ENCODE peak calls at places on chromosome 6, in nine cellular contexts. V is RWPE1, G is upper lobe of right lung, N is fibroblast of pulmonary artery, W is body of pancreas, J is glutamatergic neuron, U is epithelial cell of esophagus, B is cardiac fibroblast, A is hepatocyte. X is an unnamed sample.

GRCh38 chr6:100464910-100465700 is at the start of gene SIM1:
- DNase-seq in A (peak), J (peak), N (peak), V (peak), B (peak), U (peak), G (no peak), W (peak), X (peak)

GRCh38 chr6:107185570-107185969 is 70.3 kb upstream of the BEND3 start:
- DNase-seq in V (no peak), B (peak), U (peak), G (no peak), W (no peak), N (peak), A (peak), J (peak), X (no peak)

GRCh38 chr6:165676435-165677068 is 13.5 kb upstream of the PDE10A start:
- DNase-seq in J (no peak), G (no peak), B (peak), N (peak), U (no peak), V (no peak), W (no peak), A (no peak), X (no peak)

GRCh38 chr6:4610256-4610655 is 165.9 kb upstream of the CDYL start:
- DNase-seq in B (peak), V (no peak), W (no peak), J (no peak), U (no peak), A (no peak), N (peak), G (no peak), X (no peak)

GRCh38 chr6:100491947-100492670 is 27.4 kb upstream of the SIM1 start:
- DNase-seq in U (no peak), V (no peak), J (no peak), W (no peak), G (no peak), B (no peak), N (no peak), A (no peak), X (no peak)

GRCh38 chr6:111871725-111872520 is 1.3 kb downstream of the FYN start:
- DNase-seq in N (peak), W (no peak), G (no peak), B (peak), A (peak), U (peak), V (no peak), J (peak), X (no peak)

GRCh38 chr6:34602318-34603111 is 46.4 kb upstream of the SPDEF start:
- DNase-seq in N (no peak), J (no peak), G (no peak), V (peak), B (peak), U (peak), W (peak), A (peak), X (no peak)

GRCh38 chr6:36128073-36128472 is 2.2 kb upstream of the MAPK13 start:
- DNase-seq in W (no peak), G (no peak), A (no peak), V (no peak), B (no peak), U (no peak), J (no peak), N (no peak), X (no peak)

GRCh38 chr6:122746708-122747107 is 32.8 kb upstream of the FABP7 start:
- DNase-seq in V (no peak), A (no peak), W (no peak), N (no peak), G (peak), J (no peak), B (no peak), U (no peak), X (no peak)

GRCh38 chr6:137811121-137811911 is 55.7 kb upstream of the TNFAIP3 start:
- DNase-seq in A (peak), B (peak), J (no peak), G (peak), V (peak), N (peak), W (peak), U (peak), X (peak)

GRCh38 chr6:86148586-86148985 is 505.9 kb upstream of the SYNCRIP start:
- DNase-seq in B (no peak), G (no peak), V (no peak), W (peak), A (no peak), U (no peak), N (no peak), J (no peak), X (no peak)

GRCh38 chr6:154998855-154999254 is 3.7 kb downstream of the TIAM2 start:
- DNase-seq in V (no peak), W (no peak), N (no peak), J (no peak), A (no peak), G (no peak), U (no peak), B (no peak), X (no peak)

GRCh38 chr6:14272111-14273085 is 154.8 kb downstream of the CD83 start:
- DNase-seq in B (peak), N (peak), V (no peak), W (no peak), G (no peak), J (no peak), A (no peak), U (peak), X (no peak)

GRCh38 chr6:12150812-12151432 is 138.8 kb downstream of the HIVEP1 start:
- DNase-seq in W (no peak), G (peak), V (peak), B (peak), U (peak), A (peak), N (no peak), J (peak), X (no peak)

GRCh38 chr6:44367686-44368085 is 19.8 kb upstream of the CDC5L start:
- DNase-seq in V (no peak), N (peak), G (no peak), A (no peak), W (no peak), U (peak), J (no peak), B (peak), X (no peak)

GRCh38 chr6:40417031-40417430 is 170.1 kb downstream of the LRFN2 start:
- DNase-seq in A (no peak), U (no peak), B (no peak), G (no peak), V (no peak), N (no peak), W (no peak), J (no peak), X (no peak)

GRCh38 chr6:4936681-4937041 is 67.2 kb downstream of the RPP40 start:
- DNase-seq in J (no peak), A (peak), B (peak), W (no peak), N (peak), G (no peak), U (peak), V (peak), X (peak)

GRCh38 chr6:166444446-166444845 is 61.7 kb upstream of the MPC1 start:
- DNase-seq in U (no peak), A (no peak), V (no peak), J (no peak), B (no peak), G (no peak), W (no peak), N (no peak), X (no peak)

GRCh38 chr6:139531148-139531547 is 156.7 kb upstream of the CITED2 start:
- DNase-seq in W (peak), U (peak), A (no peak), G (no peak), N (no peak), J (no peak), B (no peak), V (no peak), X (no peak)

GRCh38 chr6:121848523-121849255 is 413.2 kb downstream of the GJA1 start:
- DNase-seq in G (no peak), J (no peak), U (no peak), W (no peak), B (peak), N (no peak), A (no peak), V (no peak), X (no peak)

GRCh38 chr6:142075516-142076101 is 57.1 kb upstream of the GJE1 start:
- DNase-seq in V (no peak), A (no peak), W (no peak), U (peak), J (no peak), G (no peak), N (no peak), B (no peak), X (no peak)

GRCh38 chr6:38973178-38974057 is 75.2 kb upstream of the GLP1R start:
- DNase-seq in J (no peak), W (peak), A (peak), U (peak), G (no peak), B (peak), N (peak), V (peak), X (peak)

GRCh38 chr6:106162926-106163325 is 76.8 kb downstream of the PRDM1 start:
- DNase-seq in U (no peak), B (peak), A (no peak), G (no peak), W (no peak), J (no peak), N (no peak), V (no peak), X (no peak)

GRCh38 chr6:148868314-148868713 is 121.5 kb downstream of the UST start:
- DNase-seq in U (peak), B (peak), N (peak), V (peak), G (no peak), J (no peak), A (no peak), W (no peak), X (no peak)

GRCh38 chr6:93721386-93722048 is 302.2 kb upstream of the EPHA7 start:
- DNase-seq in B (peak), G (no peak), J (peak), V (no peak), U (peak), A (peak), W (no peak), N (peak), X (no peak)

GRCh38 chr6:6277418-6277817 is 43.0 kb downstream of the F13A1 start:
- DNase-seq in A (no peak), W (no peak), N (peak), G (no peak), U (peak), V (peak), J (no peak), B (peak), X (no peak)

GRCh38 chr6:130933712-130934200 is 106.5 kb downstream of the SMLR1 start:
- DNase-seq in N (peak), U (peak), V (no peak), B (peak), W (no peak), G (no peak), A (peak), J (no peak), X (no peak)

GRCh38 chr6:130935978-130936377 is 108.8 kb downstream of the SMLR1 start:
- DNase-seq in V (no peak), W (no peak), N (no peak), J (no peak), U (no peak), B (no peak), G (no peak), A (no peak), X (no peak)

GRCh38 chr6:130937942-130938604 is 110.9 kb downstream of the SMLR1 start:
- DNase-seq in B (peak), U (no peak), V (peak), N (peak), G (no peak), A (no peak), W (no peak), J (no peak), X (no peak)

GRCh38 chr6:130934848-130935585 is 107.8 kb downstream of the SMLR1 start:
- DNase-seq in N (peak), W (no peak), A (no peak), J (no peak), G (no peak), U (no peak), V (no peak), B (peak), X (no peak)

DNA sequence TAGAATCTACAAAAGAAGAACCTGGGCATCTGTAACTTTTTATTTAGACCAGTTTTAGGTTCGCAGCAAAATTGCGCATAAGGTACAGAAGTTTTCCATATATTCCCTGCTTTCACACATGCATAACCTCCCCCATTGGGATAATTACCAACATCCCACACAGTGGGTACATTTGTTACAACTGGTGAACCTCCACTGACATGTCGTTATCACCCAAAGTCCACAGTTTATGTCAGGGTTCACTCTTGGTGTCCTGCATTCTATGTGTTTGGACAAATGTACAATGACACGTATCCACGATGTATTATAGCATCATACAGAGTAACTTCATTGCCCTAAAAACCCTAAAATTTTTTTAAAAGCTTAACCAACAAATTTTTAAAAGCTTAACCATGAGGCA is 109.7 kb downstream of the SMLR1 start:
- DNase-seq in U (no peak), N (no peak), B (no peak), G (no peak), W (no peak), V (no peak), A (no peak), J (no peak), X (no peak)
- TF ChIP-seq CTCF in U (no peak), N (no peak), B (no peak), G (no peak), W (no peak), V (no peak), A (no peak), J (no peak), X (no peak)

GRCh38 chr6:33426590-33427563 is 7.0 kb downstream of the SYNGAP1 start:
- DNase-seq in W (no peak), U (peak), A (no peak), J (no peak), G (no peak), B (peak), N (no peak), V (no peak), X (peak)
- TF ChIP-seq CTCF in W (no peak), U (no peak), A (no peak), J (no peak), G (no peak), B (no peak), N (no peak), V (no peak), X (no peak)

GRCh38 chr6:31805939-31806469 is 762 bp downstream of the LSM2 start:
- DNase-seq in V (no peak), W (no peak), G (no peak), B (no peak), N (no peak), J (no peak), A (no peak), U (peak), X (no peak)

GRCh38 chr6:31811645-31812044 is 3.4 kb downstream of the HSPA1L start:
- DNase-seq in G (no peak), W (no peak), J (no peak), V (no peak), B (no peak), A (no peak), N (no peak), U (no peak), X (no peak)

DNA sequence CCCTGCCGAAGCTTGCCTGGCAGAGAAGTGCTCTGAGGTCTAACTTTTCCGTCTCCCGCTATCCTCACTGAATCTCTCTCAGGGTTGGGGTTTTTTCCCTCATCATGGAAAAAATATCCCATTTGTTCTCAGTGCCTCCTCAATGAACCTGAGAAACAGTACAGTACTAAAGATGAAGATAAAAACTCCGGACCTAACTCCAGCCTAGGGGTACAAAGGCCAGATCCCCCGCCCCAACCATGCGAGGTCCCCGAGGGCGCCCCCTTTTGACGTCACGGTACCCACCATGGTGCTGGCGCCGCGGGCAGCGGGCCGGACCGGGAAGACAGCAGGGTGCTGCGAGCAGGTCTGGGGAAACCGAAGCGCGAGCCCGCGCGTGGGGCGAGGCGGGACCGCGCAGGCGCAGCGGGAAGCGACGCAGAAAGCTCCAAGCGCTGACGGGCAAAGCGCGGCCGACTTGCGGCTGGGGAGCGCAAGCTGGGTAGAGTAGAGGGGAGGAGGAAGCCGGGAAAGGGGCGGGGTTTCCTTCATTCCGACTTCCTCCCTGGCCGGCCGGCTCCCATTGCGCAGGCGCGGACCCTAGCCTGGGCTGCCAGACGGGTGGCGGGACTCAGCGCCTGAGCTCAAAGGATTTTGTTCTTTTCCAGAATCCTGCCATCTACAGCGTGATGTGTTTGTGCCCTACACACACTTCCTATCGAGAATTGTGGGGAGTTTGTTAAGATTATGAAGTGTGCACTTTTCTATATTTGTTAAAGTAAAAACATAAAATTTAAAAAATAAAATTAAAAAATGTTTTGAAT is at the start of gene LSM2:
- DNase-seq in A (peak), G (peak), U (peak), J (peak), N (peak), B (peak), V (peak), W (peak), X (peak)
- TF ChIP-seq CTCF in A (peak), G (peak), U (peak), J (peak), N (no peak), B (no peak), V (no peak), W (no peak), X (peak)

GRCh38 chr6:45574013-45574412 is 196.3 kb upstream of the SUPT3H start:
- DNase-seq in V (no peak), N (no peak), G (no peak), J (no peak), B (no peak), W (no peak), U (no peak), A (no peak), X (no peak)

GRCh38 chr6:45576648-45577624 is 199.2 kb upstream of the SUPT3H start:
- DNase-seq in B (no peak), V (no peak), G (peak), U (no peak), W (peak), J (no peak), N (no peak), A (no peak), X (no peak)

GRCh38 chr6:45572833-45573232 is 195.1 kb upstream of the SUPT3H start:
- DNase-seq in A (no peak), G (no peak), N (no peak), W (no peak), U (no peak), V (no peak), J (no peak), B (no peak), X (no peak)

GRCh38 chr6:45577836-45578504 is 200.2 kb upstream of the SUPT3H start:
- DNase-seq in V (no peak), A (no peak), J (no peak), U (no peak), N (peak), B (peak), W (no peak), G (no peak), X (no peak)

GRCh38 chr6:45574885-45575284 is 197.2 kb upstream of the SUPT3H start:
- DNase-seq in A (no peak), J (no peak), U (peak), B (peak), W (no peak), N (no peak), V (no peak), G (no peak), X (no peak)
- TF ChIP-seq CTCF in A (no peak), J (no peak), U (no peak), B (no peak), W (no peak), N (no peak), V (no peak), G (no peak), X (no peak)

GRCh38 chr6:143836150-143836549 is 7.0 kb upstream of the LTV1 start:
- DNase-seq in W (no peak), B (no peak), A (no peak), U (no peak), N (no peak), J (no peak), V (no peak), G (no peak), X (no peak)
- TF ChIP-seq CTCF in W (no peak), B (no peak), A (no peak), U (no peak), N (no peak), J (no peak), V (no peak), G (no peak), X (no peak)

GRCh38 chr6:33279971-33280511 is 3.1 kb downstream of the B3GALT4 start:
- DNase-seq in J (peak), W (no peak), G (no peak), B (peak), A (peak), U (peak), V (peak), N (peak), X (no peak)
- TF ChIP-seq CTCF in J (peak), W (no peak), G (peak), B (peak), A (peak), U (peak), V (peak), N (peak), X (peak)

DNA sequence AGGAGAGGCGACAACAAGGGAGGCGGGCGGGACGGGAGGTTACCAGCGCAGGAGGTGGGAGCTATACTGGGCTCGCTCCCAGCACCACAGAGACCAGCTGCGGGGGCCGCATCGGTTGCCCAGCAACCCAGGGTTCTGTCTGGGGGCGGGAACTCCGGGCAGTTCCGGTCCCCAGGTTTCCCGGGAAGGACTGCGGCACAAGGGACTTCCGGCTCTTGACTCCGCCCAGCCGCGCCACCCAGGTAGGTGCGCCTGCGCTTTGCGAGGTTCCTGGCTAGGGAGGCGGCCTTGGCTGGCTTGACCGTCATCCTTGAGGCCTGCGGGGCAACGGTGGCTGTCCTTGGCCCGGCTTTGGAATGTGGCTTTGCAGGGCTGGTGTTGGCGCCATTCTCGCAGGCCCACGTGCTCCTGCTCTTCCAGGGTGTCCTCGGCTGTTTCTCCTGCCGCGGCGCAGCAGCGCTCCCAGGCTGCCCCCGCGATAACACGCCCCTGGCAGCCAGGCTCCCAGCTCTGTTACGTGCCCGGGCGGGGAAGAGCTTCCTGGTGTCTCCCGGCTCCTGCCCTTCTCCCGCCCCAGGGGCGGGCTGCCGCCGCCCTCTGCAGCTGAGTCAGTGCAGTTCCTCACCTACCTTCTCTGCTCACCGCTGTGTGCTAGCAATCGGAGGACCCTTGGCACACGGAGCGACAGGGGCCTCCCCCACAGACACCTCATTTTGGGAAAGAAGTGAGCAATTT is at the start of gene RSPH3:
- DNase-seq in V (peak), B (peak), N (peak), U (peak), G (peak), A (peak), W (peak), J (peak), X (peak)
- TF ChIP-seq CTCF in V (peak), B (no peak), N (no peak), U (peak), G (peak), A (peak), W (no peak), J (no peak), X (peak)

GRCh38 chr6:31386099-31386498 is 17.3 kb upstream of the MICA start:
- DNase-seq in V (no peak), W (no peak), U (no peak), N (no peak), B (no peak), J (no peak), A (no peak), G (no peak), X (no peak)

GRCh38 chr6:31385041-31385440 is 18.4 kb upstream of the MICA start:
- DNase-seq in G (no peak), A (no peak), J (no peak), W (no peak), N (no peak), U (no peak), B (no peak), V (no peak), X (no peak)

GRCh38 chr6:31381666-31382065 is 21.7 kb upstream of the MICA start:
- DNase-seq in A (no peak), G (no peak), U (no peak), B (no peak), W (no peak), V (no peak), N (no peak), J (no peak), X (no peak)

GRCh38 chr6:31383149-31383548 is 20.2 kb upstream of the MICA start:
- DNase-seq in U (peak), B (peak), W (no peak), N (peak), J (no peak), V (peak), G (no peak), A (no peak), X (no peak)

GRCh38 chr6:31386977-31387376 is 16.4 kb upstream of the MICA start:
- DNase-seq in V (no peak), J (no peak), G (no peak), U (no peak), B (no peak), W (no peak), N (no peak), A (no peak), X (no peak)
- TF ChIP-seq CTCF in V (no peak), J (no peak), G (no peak), U (no peak), B (no peak), W (no peak), N (no peak), A (no peak), X (no peak)

X was measured in GM13977.